ENCODE peak calls at places on chromosomes 6 and 20, in six cellular contexts. O is stomach, G is HFFc6, Y is endodermal cell, R is upper lobe of right lung, M is natural killer cell. A is an unnamed sample.

GRCh38 chr20:6704132-6704861 is 63.2 kb upstream of the BMP2 start:
- DNase-seq in R (no peak), O (peak; percentile 59), Y (no peak), M (no peak), G (peak; percentile 15), A (no peak)

GRCh38 chr20:58818585-58819285 is 32.0 kb downstream of the GNAS-AS1 start:
- DNase-seq in Y (no peak), M (no peak), G (peak; percentile 97), R (no peak), O (no peak), A (no peak)

GRCh38 chr6:35213824-35214756 is at the start of gene SCUBE3:
- DNase-seq in R (peak; percentile 68), Y (peak; percentile 88), G (peak; percentile 19), M (no peak), O (peak; percentile 29), A (no peak)

GRCh38 chr6:16741112-16742016 is 19.9 kb downstream of the ATXN1 start:
- DNase-seq in O (no peak), G (peak; percentile 98), Y (no peak), M (no peak), R (no peak), A (no peak)

GRCh38 chr6:111997078-111997862 is 56.6 kb upstream of the CCN6 start:
- DNase-seq in G (peak; percentile 72), Y (peak; percentile 94), M (peak; percentile 66), R (peak; percentile 88), O (peak; percentile 82), A (peak; percentile 83)

GRCh38 chr6:51814418-51814817 is 273.0 kb downstream of the PKHD1 start:
- DNase-seq in R (no peak), G (no peak), Y (peak; percentile 90), O (no peak), M (no peak), A (no peak)

GRCh38 chr6:2433686-2434085 is 188.3 kb upstream of the GMDS start:
- DNase-seq in Y (no peak), G (no peak), R (no peak), O (no peak), M (no peak), A (peak; percentile 52)

GRCh38 chr6:3347826-3348225 is 89.1 kb downstream of the PSMG4 start:
- DNase-seq in G (no peak), Y (no peak), O (no peak), R (no peak), M (no peak), A (no peak)

GRCh38 chr6:42748241-42748898 is 2.5 kb upstream of the TBCC start:
- DNase-seq in M (no peak), Y (no peak), G (no peak), R (peak; percentile 34), O (no peak), A (no peak)

GRCh38 chr6:159117031-159117430 is 52.2 kb upstream of the FNDC1 start:
- DNase-seq in M (no peak), G (peak; percentile 74), Y (no peak), O (no peak), R (no peak), A (no peak)

GRCh38 chr6:118283759-118284158 is 264.3 kb upstream of the PLN start:
- DNase-seq in M (no peak), R (no peak), G (peak; percentile 43), Y (peak; percentile 55), O (peak; percentile 59), A (no peak)

GRCh38 chr20:40706977-40707582 is 18.0 kb upstream of the MAFB start:
- DNase-seq in R (no peak), G (no peak), Y (peak; percentile 90), M (no peak), O (no peak), A (no peak)

GRCh38 chr20:11772226-11772730 is 145.4 kb upstream of the BTBD3 start:
- DNase-seq in G (no peak), R (no peak), Y (no peak), O (no peak), M (no peak), A (no peak)

GRCh38 chr20:63881451-63882226 is 13.3 kb upstream of the DNAJC5 start:
- DNase-seq in O (no peak), R (no peak), M (no peak), Y (no peak), G (no peak), A (no peak)

GRCh38 chr6:98834060-98835031 is at the start of gene POU3F2:
- DNase-seq in O (peak; percentile 60), Y (peak; percentile 98), M (peak; percentile 23), R (peak; percentile 89), G (peak; percentile 70), A (no peak)

GRCh38 chr20:62334881-62335280 is 32.1 kb downstream of the ADRM1 start:
- DNase-seq in R (no peak), O (no peak), G (no peak), M (no peak), Y (no peak), A (no peak)

GRCh38 chr6:47321582-47321981 is 11.9 kb upstream of the TNFRSF21 start:
- DNase-seq in Y (no peak), M (no peak), O (no peak), G (no peak), R (no peak), A (no peak)

GRCh38 chr6:147194652-147195403 is 9.4 kb upstream of the STXBP5 start:
- DNase-seq in O (no peak), R (no peak), G (no peak), M (no peak), Y (no peak), A (no peak)

GRCh38 chr6:154815938-154816820 is 83.0 kb downstream of the SCAF8 start:
- DNase-seq in O (no peak), M (no peak), R (no peak), Y (no peak), G (peak; percentile 76), A (no peak)

GRCh38 chr6:13397359-13398080 is 69.2 kb upstream of the TBC1D7 start:
- DNase-seq in M (no peak), R (no peak), G (no peak), Y (no peak), O (no peak), A (no peak)

GRCh38 chr6:151205971-151206600 is 33.7 kb upstream of the AKAP12 start:
- DNase-seq in M (no peak), R (no peak), G (no peak), Y (no peak), O (no peak), A (no peak)

GRCh38 chr6:31615748-31616147 is 714 bp downstream of the AIF1 start:
- DNase-seq in Y (no peak), G (no peak), M (no peak), O (no peak), R (no peak), A (no peak)

GRCh38 chr6:53066059-53066406 is 829 bp downstream of the FBXO9 start:
- DNase-seq in G (no peak), R (peak; percentile 81), O (peak; percentile 45), M (no peak), Y (peak; percentile 71), A (peak; percentile 48)

GRCh38 chr20:47578543-47578942 is 76.9 kb downstream of the NCOA3 start:
- DNase-seq in M (no peak), O (no peak), R (no peak), Y (no peak), G (no peak), A (no peak)

GRCh38 chr20:41135187-41135887 is 2.0 kb upstream of the PLCG1 start:
- DNase-seq in M (peak; percentile 48), R (peak; percentile 74), Y (peak; percentile 90), G (no peak), O (peak; percentile 61), A (no peak)

GRCh38 chr20:15011631-15012030 is 674.2 kb upstream of the FLRT3 start:
- DNase-seq in O (no peak), G (no peak), M (no peak), R (no peak), Y (no peak), A (no peak)

DNA sequence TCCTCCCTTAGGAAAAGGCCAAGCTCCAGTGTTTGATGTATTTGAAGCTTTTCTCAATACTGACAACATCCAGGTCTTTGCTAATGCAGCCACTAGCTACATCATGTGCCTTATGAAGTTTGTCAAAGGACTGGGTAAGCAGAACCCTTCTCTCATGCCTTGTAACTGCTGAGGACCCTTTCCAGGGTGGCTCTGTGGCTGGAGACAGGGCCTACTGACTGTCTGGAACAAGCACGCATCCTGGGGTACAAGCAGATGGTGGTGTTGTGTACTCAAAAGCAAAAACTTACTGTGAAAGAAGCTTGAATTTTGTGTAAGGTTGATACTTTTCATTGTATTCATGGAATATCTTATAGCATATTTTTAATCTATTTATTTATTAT is 69.0 kb upstream of the SMIM28 start:
- DNase-seq in M (no peak), O (no peak), Y (no peak), G (no peak), R (no peak), A (no peak)
- TF ChIP-seq CTCF in M (no peak), O (no peak), Y (peak; percentile 5), G (peak; percentile 11), R (no peak), A (no peak)

GRCh38 chr6:84549912-84550311 is 214.5 kb downstream of the TBX18 start:
- DNase-seq in Y (peak; percentile 80), O (no peak), M (no peak), G (no peak), R (no peak), A (no peak)
- TF ChIP-seq CTCF in Y (peak; percentile 81), O (no peak), M (no peak), G (peak; percentile 49), R (no peak), A (no peak)

DNA sequence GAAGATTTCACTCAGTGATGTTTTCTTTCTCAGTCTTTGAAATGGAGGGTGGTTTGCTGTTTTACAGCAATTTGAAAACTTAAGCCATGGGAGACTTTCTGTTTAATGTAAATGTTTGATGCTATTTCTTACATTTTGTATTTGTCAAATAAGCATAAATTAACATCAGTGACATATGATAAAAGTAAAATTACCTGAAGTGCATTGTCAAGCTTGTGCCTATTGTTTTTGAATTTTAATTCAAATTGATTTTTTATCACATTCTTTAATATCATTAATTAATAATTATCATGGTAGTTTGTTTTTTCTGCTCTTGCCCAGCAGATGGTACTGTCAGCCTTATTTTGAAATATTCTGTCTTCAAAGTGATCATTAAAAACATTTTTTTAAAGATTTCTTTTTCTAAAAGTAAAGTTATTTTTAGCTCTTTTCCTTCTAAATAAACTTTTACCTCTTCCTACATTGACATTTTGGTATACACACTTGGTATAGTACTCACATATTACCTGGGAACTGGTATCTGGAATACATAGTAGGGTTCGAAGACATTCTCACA is 29.1 kb downstream of the L3MBTL3 start:
- DNase-seq in Y (no peak), O (no peak), R (no peak), M (no peak), G (no peak), A (no peak)
- TF ChIP-seq CTCF in Y (peak; percentile 16), O (no peak), R (no peak), M (no peak), G (peak; percentile 67), A (no peak)

GRCh38 chr6:37756141-37756540 is 58.5 kb upstream of the MDGA1 start:
- DNase-seq in R (no peak), Y (no peak), O (no peak), M (no peak), G (no peak), A (no peak)

GRCh38 chr6:37759221-37760154 is 60.0 kb upstream of the ZFAND3 start:
- DNase-seq in M (no peak), O (no peak), R (no peak), Y (no peak), G (no peak), A (no peak)

GRCh38 chr6:37758234-37758633 is 60.6 kb upstream of the MDGA1 start:
- DNase-seq in O (no peak), M (no peak), Y (no peak), G (no peak), R (no peak), A (no peak)

GRCh38 chr6:37757381-37757780 is 59.7 kb upstream of the MDGA1 start:
- DNase-seq in R (no peak), Y (no peak), M (no peak), O (no peak), G (no peak), A (no peak)

GRCh38 chr6:37758647-37759046 is 60.9 kb upstream of the ZFAND3 start:
- DNase-seq in Y (no peak), M (no peak), O (no peak), R (no peak), G (no peak), A (no peak)
- TF ChIP-seq CTCF in Y (no peak), M (no peak), O (no peak), R (no peak), G (no peak), A (no peak)

A was measured in CD14-positive monocyte.